ENCODE peak calls at places on chromosomes 7 and 10, in four cellular contexts. V is fibroblast of lung, W is ovary, M is nephron progenitor cell. O is an unnamed sample.

GRCh38 chr7:131556912-131557457 is 557 bp upstream of the PODXL start:
- DNase-seq in V (no peak), W (no peak), M (no peak), O (no peak)

GRCh38 chr7:2619120-2619519 is 12.7 kb upstream of the TTYH3 start:
- DNase-seq in V (peak; percentile 69), W (no peak), M (no peak), O (no peak)

GRCh38 chr10:92787557-92788152 is 60.7 kb upstream of the EXOC6 start:
- DNase-seq in V (no peak), W (no peak), M (no peak), O (no peak)

GRCh38 chr10:22250897-22251605 is 33.2 kb upstream of the EBLN1 start:
- DNase-seq in V (peak; percentile 44), W (no peak), M (no peak), O (no peak)

GRCh38 chr7:92330835-92331438 is 85.2 kb downstream of the ANKIB1 start:
- DNase-seq in V (no peak), W (no peak), M (no peak), O (no peak)

GRCh38 chr10:15787426-15787825 is 67.7 kb upstream of the ITGA8 start:
- DNase-seq in V (no peak), W (no peak), M (no peak), O (no peak)

GRCh38 chr10:126135177-126135576 is 238.8 kb downstream of the FANK1 start:
- DNase-seq in V (peak; percentile 23), W (no peak), M (no peak), O (peak; percentile 24)

GRCh38 chr10:131996508-131997365 is 15.0 kb upstream of the BNIP3 start:
- DNase-seq in V (no peak), W (no peak), M (no peak), O (no peak)

GRCh38 chr7:23343806-23344500 is 44.8 kb downstream of the MALSU1 start:
- DNase-seq in V (peak; percentile 49), W (no peak), M (no peak), O (no peak)

GRCh38 chr10:122162566-122163181 is 108.4 kb upstream of the BTBD16 start:
- DNase-seq in V (no peak), W (no peak), M (no peak), O (peak; percentile 19)
- TF ChIP-seq CTCF in V (peak; percentile 10), W (no peak), M (no peak), O (no peak)

DNA sequence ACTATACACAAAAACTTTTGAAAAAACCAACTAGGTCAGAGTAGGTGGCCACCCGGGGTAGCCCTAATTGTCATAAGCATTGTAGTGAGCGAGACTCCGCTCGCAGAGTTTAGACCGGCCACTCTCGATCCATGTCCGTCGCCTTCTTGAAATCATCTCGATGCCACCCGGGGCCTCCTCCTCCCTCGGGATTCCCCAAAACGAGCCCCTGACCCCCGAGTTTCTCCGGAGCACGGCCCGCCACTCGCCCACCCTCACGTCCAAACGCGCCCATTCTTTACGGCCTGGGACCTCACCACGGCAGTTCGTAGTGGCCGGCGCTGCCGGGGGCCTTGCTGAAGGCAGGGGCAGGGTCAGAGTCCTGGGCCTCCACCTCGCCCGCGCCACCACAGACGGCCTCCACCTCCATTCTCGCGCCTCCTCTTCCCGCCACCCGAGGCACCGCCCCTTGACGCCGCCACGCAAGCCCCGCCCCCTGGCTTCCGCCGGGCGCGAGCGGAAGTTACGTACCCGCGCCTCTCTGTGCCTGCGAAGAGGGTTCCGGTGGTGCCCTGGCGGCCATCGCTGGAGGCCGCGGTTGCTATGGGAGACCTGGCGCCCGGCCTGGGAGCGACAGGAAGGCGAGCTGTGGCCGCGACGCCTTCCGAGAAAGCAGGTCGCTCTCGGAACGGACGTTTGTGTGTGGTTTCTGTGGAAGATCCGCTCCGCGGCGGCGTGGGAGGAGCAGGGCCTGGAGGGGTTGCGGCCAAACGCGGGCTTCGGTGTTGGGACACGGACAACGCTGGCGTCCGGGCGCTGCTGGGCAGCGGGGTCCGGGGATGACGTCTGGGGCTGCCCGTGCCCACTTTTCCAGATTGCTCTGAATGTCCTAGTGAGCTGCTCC is at the start of gene RFC2:
- DNase-seq in V (peak; percentile 95), W (peak; percentile 94), M (peak; percentile 99), O (peak; percentile 96)
- TF ChIP-seq CTCF in V (peak; percentile 3), W (peak; percentile 87), M (no peak), O (peak; percentile 29)

DNA sequence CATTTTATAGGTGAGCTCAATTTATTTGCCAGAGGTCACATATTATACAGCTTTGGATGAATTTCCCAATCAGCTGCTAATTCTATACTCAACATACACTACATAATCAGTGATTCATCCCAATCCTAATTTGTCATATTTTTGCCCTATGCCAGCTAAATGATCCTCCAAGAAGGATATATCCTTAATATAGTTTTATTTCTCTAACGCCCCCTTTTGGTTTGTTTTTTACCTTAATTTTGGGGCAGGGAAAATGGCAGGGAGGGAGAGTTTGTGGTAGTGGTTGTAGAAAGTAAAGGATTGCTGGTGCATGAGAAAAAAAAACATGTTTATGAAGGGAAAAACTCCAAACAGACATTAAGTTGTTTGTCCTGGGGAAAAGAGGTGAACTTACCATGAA is 31.9 kb downstream of the WASL start:
- DNase-seq in V (no peak), W (no peak), M (no peak), O (peak; percentile 22)
- TF ChIP-seq CTCF in V (no peak), W (no peak), M (no peak), O (no peak)

GRCh38 chr10:114915294-114915693 is 22.7 kb upstream of the TRUB1 start:
- DNase-seq in V (no peak), W (no peak), M (no peak), O (no peak)

GRCh38 chr10:114916653-114917052 is 21.3 kb upstream of the TRUB1 start:
- DNase-seq in V (no peak), W (no peak), M (no peak), O (peak; percentile 37)

GRCh38 chr10:114917459-114917858 is 20.5 kb upstream of the TRUB1 start:
- DNase-seq in V (no peak), W (no peak), M (no peak), O (no peak)

GRCh38 chr10:114911801-114912479 is 26.1 kb upstream of the TRUB1 start:
- DNase-seq in V (no peak), W (no peak), M (no peak), O (no peak)

DNA sequence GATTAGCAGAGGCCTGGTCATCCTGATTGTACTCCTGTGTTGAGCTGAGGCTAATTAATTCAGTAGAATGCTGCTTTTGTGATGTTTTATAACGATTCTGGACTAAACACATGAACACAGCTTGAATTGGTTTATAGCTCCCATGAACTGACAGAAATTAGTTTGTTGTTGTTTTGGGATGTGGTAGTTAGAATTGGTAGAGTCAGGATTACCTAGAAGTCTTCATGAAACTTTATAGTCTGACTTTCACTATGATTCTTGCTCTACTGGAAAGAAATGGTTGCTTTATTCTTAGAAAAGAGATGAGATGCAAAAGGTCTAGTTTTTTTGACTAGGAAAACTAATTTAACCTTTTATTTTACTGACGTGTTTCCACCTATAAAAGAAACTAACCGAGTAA is 23.4 kb upstream of the TRUB1 start:
- DNase-seq in V (no peak), W (no peak), M (no peak), O (no peak)
- TF ChIP-seq CTCF in V (no peak), W (no peak), M (no peak), O (no peak)

GRCh38 chr7:142438235-142438922 is 180.5 kb upstream of the PRSS58 start:
- DNase-seq in V (peak; percentile 59), W (no peak), M (peak; percentile 37), O (peak; percentile 59)
- TF ChIP-seq CTCF in V (peak; percentile 76), W (no peak), M (peak; percentile 52), O (peak; percentile 55)

DNA sequence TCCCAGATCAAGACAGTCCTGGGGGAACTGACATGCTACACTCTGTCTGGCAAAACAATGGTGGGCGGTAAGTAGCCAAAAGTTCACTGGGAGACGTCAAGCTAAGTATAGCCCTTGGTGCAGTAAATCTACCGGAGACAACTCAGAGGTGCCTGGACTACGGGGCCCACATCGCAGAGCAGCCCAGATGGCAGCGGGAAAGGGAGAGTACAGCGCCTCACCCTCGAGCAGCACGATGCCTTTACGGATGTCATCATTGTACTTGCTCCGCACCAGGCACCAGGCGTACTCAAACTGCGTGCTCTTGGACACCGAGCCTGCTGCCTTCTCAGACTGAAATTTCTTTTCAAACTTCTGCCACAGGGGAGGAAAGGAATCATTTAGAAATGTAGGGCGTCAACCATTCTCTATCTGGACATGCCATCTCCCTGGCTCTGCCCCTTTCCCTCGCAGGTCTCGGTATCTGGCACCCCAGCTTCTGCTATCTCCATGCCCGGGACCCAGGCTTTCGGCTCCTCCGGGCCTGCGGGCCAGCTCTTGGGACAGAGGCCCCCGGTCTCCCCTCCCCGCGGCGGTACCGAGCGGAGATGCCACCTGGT is 996 bp downstream of the FIS1 start:
- DNase-seq in V (peak; percentile 27), W (no peak), M (no peak), O (no peak)
- TF ChIP-seq CTCF in V (no peak), W (no peak), M (no peak), O (no peak)

GRCh38 chr7:38880454-38880853 is 28.5 kb downstream of the VPS41 start:
- DNase-seq in V (no peak), W (no peak), M (no peak), O (no peak)

GRCh38 chr7:38878694-38879457 is 30.1 kb downstream of the VPS41 start:
- DNase-seq in V (no peak), W (no peak), M (no peak), O (no peak)

GRCh38 chr7:38880035-38880434 is 29.0 kb downstream of the VPS41 start:
- DNase-seq in V (no peak), W (no peak), M (no peak), O (no peak)

GRCh38 chr7:38881947-38882684 is 26.9 kb downstream of the VPS41 start:
- DNase-seq in V (no peak), W (no peak), M (no peak), O (peak; percentile 80)

DNA sequence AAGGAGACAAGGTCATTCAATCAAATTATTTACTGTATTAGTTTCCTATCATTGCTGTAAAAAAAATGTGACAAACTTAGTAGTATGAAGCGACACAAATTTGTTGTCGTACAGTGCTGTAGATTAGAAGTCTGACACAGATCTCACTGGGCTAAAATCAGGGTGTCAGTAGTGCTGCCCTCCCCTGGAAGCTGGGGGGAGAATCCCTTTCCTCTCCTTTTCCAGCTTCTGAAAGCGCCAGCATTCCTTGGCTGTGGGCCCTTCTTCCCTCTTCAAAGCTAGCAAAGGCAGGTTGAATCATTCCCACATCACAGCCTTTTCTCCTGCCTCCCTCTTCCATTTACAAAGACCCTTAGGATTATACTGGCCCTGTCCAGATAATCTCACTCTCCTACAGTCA is 28.0 kb downstream of the VPS41 start:
- DNase-seq in V (no peak), W (no peak), M (no peak), O (peak; percentile 3)
- TF ChIP-seq CTCF in V (no peak), W (no peak), M (no peak), O (no peak)

O was measured in epithelial cell of esophagus.